ENCODE peak calls at places on chromosomes 3 and 15, in six cellular contexts. X, O, P, T, Q and U are unnamed samples.

GRCh38 chr3:194265505-194265892 is 85.6 kb downstream of the CPN2 start:
- DNase-seq in X (no peak), Q (peak; percentile 81), P (peak; percentile 79), O (no peak), T (peak; percentile 60), U (peak; percentile 95)

GRCh38 chr15:74783072-74783807 is 1.4 kb downstream of the CSK start:
- DNase-seq in O (no peak), Q (no peak), T (no peak), X (no peak), P (no peak), U (no peak)

GRCh38 chr3:125145751-125146475 is 66.6 kb downstream of the SLC12A8 start:
- DNase-seq in P (no peak), O (no peak), X (no peak), T (no peak), Q (no peak), U (no peak)

GRCh38 chr3:117941015-117941414 is 1093.6 kb downstream of the IGSF11 start:
- DNase-seq in Q (no peak), X (no peak), O (no peak), P (no peak), T (no peak), U (no peak)

GRCh38 chr3:77795013-77795412 is 755.1 kb downstream of the ROBO2 start:
- DNase-seq in P (no peak), T (no peak), O (no peak), Q (no peak), X (no peak), U (no peak)

GRCh38 chr3:62374375-62374876 is 1.1 kb upstream of the FEZF2 start:
- DNase-seq in O (no peak), T (no peak), P (no peak), X (no peak), Q (no peak), U (no peak)

GRCh38 chr3:106720510-106720909 is 656.7 kb upstream of the CCDC54 start:
- DNase-seq in Q (no peak), X (no peak), P (no peak), T (no peak), O (no peak), U (no peak)

GRCh38 chr3:115071611-115072010 is 75.5 kb downstream of the ZBTB20 start:
- DNase-seq in T (no peak), X (no peak), O (no peak), Q (peak; percentile 2), P (no peak), U (no peak)

GRCh38 chr3:160929595-160929994 is 173.6 kb downstream of the PPM1L start:
- DNase-seq in O (no peak), X (peak; percentile 7), Q (no peak), T (no peak), P (no peak), U (no peak)

GRCh38 chr3:157023211-157023610 is 136.7 kb downstream of the CCNL1 start:
- DNase-seq in X (no peak), T (no peak), Q (no peak), O (no peak), P (no peak), U (no peak)

GRCh38 chr15:90550919-90551318 is 21.2 kb downstream of the CRTC3 start:
- DNase-seq in T (no peak), O (no peak), Q (no peak), X (no peak), P (no peak), U (no peak)

GRCh38 chr15:90553248-90553745 is 23.6 kb downstream of the CRTC3 start:
- DNase-seq in O (no peak), P (no peak), T (no peak), X (no peak), Q (peak; percentile 81), U (no peak)

GRCh38 chr15:90547545-90547944 is 17.8 kb downstream of the CRTC3 start:
- DNase-seq in T (no peak), O (no peak), X (no peak), Q (no peak), P (no peak), U (no peak)

GRCh38 chr15:90552929-90553211 is 23.1 kb downstream of the CRTC3 start:
- DNase-seq in P (no peak), Q (no peak), O (no peak), X (no peak), T (no peak), U (no peak)

GRCh38 chr15:90552162-90552928 is 22.6 kb downstream of the CRTC3 start:
- DNase-seq in X (no peak), P (no peak), O (no peak), T (no peak), Q (peak; percentile 70), U (no peak)
- H3K27ac ChIP-seq in X (no peak overlapping the region), P (peak overlapping the region; percentile 71), O (no peak overlapping the region), T (peak overlapping the region; percentile 72), Q (peak overlapping the region; percentile 97), U (peak overlapping the region; percentile 87)

GRCh38 chr15:27674826-27675225 is 424.3 kb downstream of the OCA2 start:
- DNase-seq in X (no peak), T (no peak), Q (no peak), O (no peak), P (no peak), U (no peak)

GRCh38 chr15:27677951-27678350 is 421.2 kb downstream of the OCA2 start:
- DNase-seq in T (no peak), P (no peak), O (no peak), Q (no peak), X (no peak), U (no peak)

GRCh38 chr15:27679203-27679602 is 419.9 kb downstream of the OCA2 start:
- DNase-seq in O (no peak), P (no peak), T (no peak), X (no peak), Q (no peak), U (no peak)

GRCh38 chr15:27675571-27675970 is 423.5 kb downstream of the OCA2 start:
- DNase-seq in X (no peak), Q (no peak), T (no peak), P (no peak), O (no peak), U (no peak)

GRCh38 chr15:27676647-27677046 is 422.5 kb downstream of the OCA2 start:
- DNase-seq in X (no peak), T (no peak), Q (no peak), O (no peak), P (no peak), U (no peak)
- H3K9me3 ChIP-seq in X (no peaks in the 10 kb centered on the region), T (no peaks in the 10 kb centered on the region), Q (peaks cover 19% of the 10 kb centered on the region), O (no peaks in the 10 kb centered on the region), P (no peaks in the 10 kb centered on the region), U (no peaks in the 10 kb centered on the region)

GRCh38 chr3:52451237-52452083 is 2.4 kb downstream of the TNNC1 start:
- DNase-seq in T (no peak), P (no peak), O (no peak), X (no peak), Q (no peak), U (no peak)

GRCh38 chr3:52453496-52454234 is at the start of gene TNNC1:
- DNase-seq in Q (no peak), T (peak; percentile 41), O (no peak), X (no peak), P (no peak), U (no peak)

GRCh38 chr3:52452570-52453221 is 1.1 kb downstream of the TNNC1 start:
- DNase-seq in P (no peak), T (peak; percentile 32), O (no peak), X (no peak), Q (no peak), U (no peak)

GRCh38 chr3:52450489-52451236 is 3.2 kb downstream of the TNNC1 start:
- DNase-seq in Q (no peak), T (no peak), O (no peak), P (no peak), X (no peak), U (no peak)

GRCh38 chr3:52452126-52452525 is 1.7 kb downstream of the TNNC1 start:
- DNase-seq in O (no peak), T (no peak), P (no peak), Q (no peak), X (no peak), U (no peak)
- H3K27ac ChIP-seq in O (no peak overlapping the region), T (no peak overlapping the region), P (no peak overlapping the region), Q (no peak overlapping the region), X (no peak overlapping the region), U (peak overlapping the region; percentile 99)

GRCh38 chr15:95684693-95685115 is 645.8 kb upstream of the NR2F2 start:
- DNase-seq in P (no peak), O (no peak), T (no peak), X (peak; percentile 72), Q (peak; percentile 48), U (no peak)
- H3K9me3 ChIP-seq in P (no peaks in the 10 kb centered on the region), O (no peaks in the 10 kb centered on the region), T (no peaks in the 10 kb centered on the region), X (no peaks in the 10 kb centered on the region), Q (no peaks in the 10 kb centered on the region), U (no peaks in the 10 kb centered on the region)

GRCh38 chr15:31227235-31227634 is 99.4 kb upstream of the KLF13 start:
- DNase-seq in P (no peak), X (no peak), T (no peak), Q (no peak), O (no peak), U (no peak)

GRCh38 chr15:31228980-31229826 is 97.4 kb upstream of the KLF13 start:
- DNase-seq in X (peak; percentile 47), P (no peak), O (no peak), Q (no peak), T (peak; percentile 68), U (no peak)

GRCh38 chr15:31225356-31225955 is 101.2 kb upstream of the KLF13 start:
- DNase-seq in T (no peak), Q (no peak), P (no peak), X (no peak), O (no peak), U (no peak)

GRCh38 chr15:31226011-31226410 is 100.6 kb upstream of the KLF13 start:
- DNase-seq in P (no peak), X (peak; percentile 14), O (no peak), T (no peak), Q (no peak), U (no peak)

GRCh38 chr15:31227954-31228542 is 98.6 kb upstream of the KLF13 start:
- DNase-seq in Q (no peak), O (no peak), P (no peak), X (no peak), T (no peak), U (no peak)
- H3K27ac ChIP-seq in Q (no peak overlapping the region), O (no peak overlapping the region), P (no peak overlapping the region), X (no peak overlapping the region), T (no peak overlapping the region), U (no peak overlapping the region)

GRCh38 chr3:25497096-25497495 is 69.0 kb downstream of the RARB start:
- DNase-seq in Q (no peak), T (no peak), O (no peak), X (no peak), P (no peak), U (no peak)

GRCh38 chr3:25493246-25493645 is 65.2 kb downstream of the RARB start:
- DNase-seq in P (no peak), T (no peak), X (peak; percentile 5), O (no peak), Q (no peak), U (no peak)

GRCh38 chr3:25495304-25495703 is 67.2 kb downstream of the RARB start:
- DNase-seq in Q (no peak), X (no peak), O (no peak), T (no peak), P (no peak), U (no peak)

GRCh38 chr3:25493786-25494185 is 65.7 kb downstream of the RARB start:
- DNase-seq in Q (no peak), X (peak; percentile 23), T (no peak), O (no peak), P (no peak), U (no peak)

GRCh38 chr3:25495726-25496125 is 67.7 kb downstream of the RARB start:
- DNase-seq in T (no peak), P (no peak), Q (no peak), X (no peak), O (no peak), U (no peak)
- H3K9me3 ChIP-seq in T (no peaks in the 10 kb centered on the region), P (no peaks in the 10 kb centered on the region), Q (peaks cover 4% of the 10 kb centered on the region), X (peaks cover 69% of the 10 kb centered on the region), O (peaks cover 14% of the 10 kb centered on the region), U (peaks cover 4% of the 10 kb centered on the region)

GRCh38 chr15:41774873-41775417 is 661 bp downstream of the MAPKBP1 start:
- DNase-seq in T (no peak), P (no peak), X (no peak), O (no peak), Q (no peak), U (no peak)
- H3K27ac ChIP-seq in T (peak overlapping the region; percentile 70), P (peak overlapping the region; percentile 37), X (peak overlapping the region; percentile 96), O (peak overlapping the region; percentile 82), Q (peak overlapping the region; percentile 49), U (peak overlapping the region; percentile 84)